ENCODE peak calls at places on chromosome 20, in seven cellular contexts. One of them, this sample, is unnamed.

GRCh38 chr20:18224968-18225568 is 63.3 kb upstream of the ZNF133 start:
- DNase-seq in activated naive CD4-positive, alpha-beta T cell treated with anti-CD3 and anti-CD28 coated beads, Interleukin-2, amount 10 ng/mL, durations not matched to agents 7 days and 5 days: no peak
- DNase-seq in activated effector memory CD4-positive, alpha-beta T cell treated with anti-CD3 and anti-CD28 coated beads, Interleukin-2, amount 50 U/mL, for 16 hours: no peak
- DNase-seq in Right ventricle myocardium inferior: no peak
- DNase-seq in RWPE1: peak
- DNase-seq in T47D: no peak
- DNase-seq in NCI-H1417: no peak
- DNase-seq in this sample: no peak

GRCh38 chr20:62382306-62383198 is 4.4 kb upstream of the RPS21 start:
- DNase-seq in T47D: peak
- DNase-seq in activated naive CD4-positive, alpha-beta T cell treated with anti-CD3 and anti-CD28 coated beads, Interleukin-2, amount 10 ng/mL, durations not matched to agents 7 days and 5 days: peak
- DNase-seq in Right ventricle myocardium inferior: no peak
- DNase-seq in NCI-H1417: peak
- DNase-seq in RWPE1: peak
- DNase-seq in activated effector memory CD4-positive, alpha-beta T cell treated with anti-CD3 and anti-CD28 coated beads, Interleukin-2, amount 50 U/mL, for 16 hours: peak
- DNase-seq in this sample: peak

GRCh38 chr20:62667530-62668440 is 25.5 kb downstream of the SLCO4A1 start:
- DNase-seq in activated naive CD4-positive, alpha-beta T cell treated with anti-CD3 and anti-CD28 coated beads, Interleukin-2, amount 10 ng/mL, durations not matched to agents 7 days and 5 days: no peak
- DNase-seq in activated effector memory CD4-positive, alpha-beta T cell treated with anti-CD3 and anti-CD28 coated beads, Interleukin-2, amount 50 U/mL, for 16 hours: no peak
- DNase-seq in NCI-H1417: no peak
- DNase-seq in T47D: no peak
- DNase-seq in RWPE1: no peak
- DNase-seq in Right ventricle myocardium inferior: no peak
- DNase-seq in this sample: no peak

GRCh38 chr20:3563113-3563512 is 92.3 kb downstream of the ATRN start:
- DNase-seq in Right ventricle myocardium inferior: no peak
- DNase-seq in activated effector memory CD4-positive, alpha-beta T cell treated with anti-CD3 and anti-CD28 coated beads, Interleukin-2, amount 50 U/mL, for 16 hours: no peak
- DNase-seq in NCI-H1417: no peak
- DNase-seq in activated naive CD4-positive, alpha-beta T cell treated with anti-CD3 and anti-CD28 coated beads, Interleukin-2, amount 10 ng/mL, durations not matched to agents 7 days and 5 days: no peak
- DNase-seq in T47D: no peak
- DNase-seq in RWPE1: no peak
- DNase-seq in this sample: no peak

GRCh38 chr20:39103732-39104131 is 141.6 kb downstream of the DHX35 start:
- DNase-seq in RWPE1: no peak
- DNase-seq in activated effector memory CD4-positive, alpha-beta T cell treated with anti-CD3 and anti-CD28 coated beads, Interleukin-2, amount 50 U/mL, for 16 hours: no peak
- DNase-seq in Right ventricle myocardium inferior: no peak
- DNase-seq in activated naive CD4-positive, alpha-beta T cell treated with anti-CD3 and anti-CD28 coated beads, Interleukin-2, amount 10 ng/mL, durations not matched to agents 7 days and 5 days: no peak
- DNase-seq in T47D: no peak
- DNase-seq in NCI-H1417: no peak
- DNase-seq in this sample: no peak

GRCh38 chr20:8254911-8255582 is 123.0 kb downstream of the PLCB1 start:
- DNase-seq in activated naive CD4-positive, alpha-beta T cell treated with anti-CD3 and anti-CD28 coated beads, Interleukin-2, amount 10 ng/mL, durations not matched to agents 7 days and 5 days: no peak
- DNase-seq in NCI-H1417: no peak
- DNase-seq in T47D: no peak
- DNase-seq in activated effector memory CD4-positive, alpha-beta T cell treated with anti-CD3 and anti-CD28 coated beads, Interleukin-2, amount 50 U/mL, for 16 hours: no peak
- DNase-seq in RWPE1: no peak
- DNase-seq in Right ventricle myocardium inferior: no peak
- DNase-seq in this sample: no peak

GRCh38 chr20:61804896-61805295 is 260.8 kb downstream of the TAF4 start:
- DNase-seq in RWPE1: no peak
- DNase-seq in activated naive CD4-positive, alpha-beta T cell treated with anti-CD3 and anti-CD28 coated beads, Interleukin-2, amount 10 ng/mL, durations not matched to agents 7 days and 5 days: no peak
- DNase-seq in T47D: no peak
- DNase-seq in Right ventricle myocardium inferior: no peak
- DNase-seq in activated effector memory CD4-positive, alpha-beta T cell treated with anti-CD3 and anti-CD28 coated beads, Interleukin-2, amount 50 U/mL, for 16 hours: no peak
- DNase-seq in NCI-H1417: no peak
- DNase-seq in this sample: no peak

GRCh38 chr20:5073154-5074049 is 46.4 kb downstream of the PCNA start:
- DNase-seq in NCI-H1417: peak
- DNase-seq in RWPE1: peak
- DNase-seq in activated naive CD4-positive, alpha-beta T cell treated with anti-CD3 and anti-CD28 coated beads, Interleukin-2, amount 10 ng/mL, durations not matched to agents 7 days and 5 days: no peak
- DNase-seq in T47D: peak
- DNase-seq in Right ventricle myocardium inferior: peak
- DNase-seq in activated effector memory CD4-positive, alpha-beta T cell treated with anti-CD3 and anti-CD28 coated beads, Interleukin-2, amount 50 U/mL, for 16 hours: no peak
- DNase-seq in this sample: no peak

GRCh38 chr20:10861619-10862018 is 187.8 kb upstream of the JAG1 start:
- DNase-seq in Right ventricle myocardium inferior: no peak
- DNase-seq in activated effector memory CD4-positive, alpha-beta T cell treated with anti-CD3 and anti-CD28 coated beads, Interleukin-2, amount 50 U/mL, for 16 hours: no peak
- DNase-seq in activated naive CD4-positive, alpha-beta T cell treated with anti-CD3 and anti-CD28 coated beads, Interleukin-2, amount 10 ng/mL, durations not matched to agents 7 days and 5 days: no peak
- DNase-seq in T47D: peak
- DNase-seq in RWPE1: peak
- DNase-seq in NCI-H1417: peak
- DNase-seq in this sample: no peak

GRCh38 chr20:48107560-48107959 is 322.3 kb upstream of the SULF2 start:
- DNase-seq in NCI-H1417: no peak
- DNase-seq in activated effector memory CD4-positive, alpha-beta T cell treated with anti-CD3 and anti-CD28 coated beads, Interleukin-2, amount 50 U/mL, for 16 hours: peak
- DNase-seq in T47D: no peak
- DNase-seq in activated naive CD4-positive, alpha-beta T cell treated with anti-CD3 and anti-CD28 coated beads, Interleukin-2, amount 10 ng/mL, durations not matched to agents 7 days and 5 days: no peak
- DNase-seq in Right ventricle myocardium inferior: no peak
- DNase-seq in RWPE1: peak
- DNase-seq in this sample: no peak

GRCh38 chr20:50317116-50317515 is 126.5 kb downstream of the CEBPB start:
- DNase-seq in activated naive CD4-positive, alpha-beta T cell treated with anti-CD3 and anti-CD28 coated beads, Interleukin-2, amount 10 ng/mL, durations not matched to agents 7 days and 5 days: no peak
- DNase-seq in RWPE1: no peak
- DNase-seq in NCI-H1417: no peak
- DNase-seq in activated effector memory CD4-positive, alpha-beta T cell treated with anti-CD3 and anti-CD28 coated beads, Interleukin-2, amount 50 U/mL, for 16 hours: no peak
- DNase-seq in T47D: no peak
- DNase-seq in Right ventricle myocardium inferior: no peak
- DNase-seq in this sample: no peak

GRCh38 chr20:33298391-33298790 is 15.4 kb downstream of the BPIFB1 start:
- DNase-seq in T47D: no peak
- DNase-seq in activated naive CD4-positive, alpha-beta T cell treated with anti-CD3 and anti-CD28 coated beads, Interleukin-2, amount 10 ng/mL, durations not matched to agents 7 days and 5 days: no peak
- DNase-seq in Right ventricle myocardium inferior: no peak
- DNase-seq in activated effector memory CD4-positive, alpha-beta T cell treated with anti-CD3 and anti-CD28 coated beads, Interleukin-2, amount 50 U/mL, for 16 hours: no peak
- DNase-seq in RWPE1: no peak
- DNase-seq in NCI-H1417: peak
- DNase-seq in this sample: no peak

GRCh38 chr20:49964964-49965780 is 17.6 kb upstream of the SNAI1 start:
- DNase-seq in Right ventricle myocardium inferior: no peak
- DNase-seq in activated naive CD4-positive, alpha-beta T cell treated with anti-CD3 and anti-CD28 coated beads, Interleukin-2, amount 10 ng/mL, durations not matched to agents 7 days and 5 days: peak
- DNase-seq in T47D: no peak
- DNase-seq in NCI-H1417: peak
- DNase-seq in RWPE1: peak
- DNase-seq in activated effector memory CD4-positive, alpha-beta T cell treated with anti-CD3 and anti-CD28 coated beads, Interleukin-2, amount 50 U/mL, for 16 hours: no peak
- DNase-seq in this sample: no peak

GRCh38 chr20:47927385-47927851 is 142.1 kb upstream of the SULF2 start:
- DNase-seq in activated effector memory CD4-positive, alpha-beta T cell treated with anti-CD3 and anti-CD28 coated beads, Interleukin-2, amount 50 U/mL, for 16 hours: no peak
- DNase-seq in activated naive CD4-positive, alpha-beta T cell treated with anti-CD3 and anti-CD28 coated beads, Interleukin-2, amount 10 ng/mL, durations not matched to agents 7 days and 5 days: no peak
- DNase-seq in RWPE1: peak
- DNase-seq in Right ventricle myocardium inferior: no peak
- DNase-seq in NCI-H1417: no peak
- DNase-seq in T47D: no peak
- DNase-seq in this sample: no peak

GRCh38 chr20:50111829-50112495 is 988 bp downstream of the UBE2V1 start:
- DNase-seq in activated naive CD4-positive, alpha-beta T cell treated with anti-CD3 and anti-CD28 coated beads, Interleukin-2, amount 10 ng/mL, durations not matched to agents 7 days and 5 days: no peak
- DNase-seq in NCI-H1417: peak
- DNase-seq in activated effector memory CD4-positive, alpha-beta T cell treated with anti-CD3 and anti-CD28 coated beads, Interleukin-2, amount 50 U/mL, for 16 hours: no peak
- DNase-seq in RWPE1: no peak
- DNase-seq in Right ventricle myocardium inferior: no peak
- DNase-seq in T47D: no peak
- DNase-seq in this sample: no peak

GRCh38 chr20:37411408-37412306 is 65.7 kb downstream of the SRC start:
- DNase-seq in activated effector memory CD4-positive, alpha-beta T cell treated with anti-CD3 and anti-CD28 coated beads, Interleukin-2, amount 50 U/mL, for 16 hours: no peak
- DNase-seq in activated naive CD4-positive, alpha-beta T cell treated with anti-CD3 and anti-CD28 coated beads, Interleukin-2, amount 10 ng/mL, durations not matched to agents 7 days and 5 days: peak
- DNase-seq in NCI-H1417: peak
- DNase-seq in RWPE1: no peak
- DNase-seq in T47D: no peak
- DNase-seq in Right ventricle myocardium inferior: no peak
- DNase-seq in this sample: no peak

GRCh38 chr20:48406462-48407235 is 421.1 kb downstream of the PREX1 start:
- DNase-seq in Right ventricle myocardium inferior: no peak
- DNase-seq in activated naive CD4-positive, alpha-beta T cell treated with anti-CD3 and anti-CD28 coated beads, Interleukin-2, amount 10 ng/mL, durations not matched to agents 7 days and 5 days: no peak
- DNase-seq in RWPE1: no peak
- DNase-seq in activated effector memory CD4-positive, alpha-beta T cell treated with anti-CD3 and anti-CD28 coated beads, Interleukin-2, amount 50 U/mL, for 16 hours: no peak
- DNase-seq in T47D: no peak
- DNase-seq in NCI-H1417: no peak
- DNase-seq in this sample: no peak

GRCh38 chr20:30811896-30812671 is 445.4 kb upstream of the DEFB115 start:
- DNase-seq in NCI-H1417: peak
- DNase-seq in activated naive CD4-positive, alpha-beta T cell treated with anti-CD3 and anti-CD28 coated beads, Interleukin-2, amount 10 ng/mL, durations not matched to agents 7 days and 5 days: peak
- DNase-seq in activated effector memory CD4-positive, alpha-beta T cell treated with anti-CD3 and anti-CD28 coated beads, Interleukin-2, amount 50 U/mL, for 16 hours: peak
- DNase-seq in Right ventricle myocardium inferior: peak
- DNase-seq in RWPE1: no peak
- DNase-seq in T47D: peak
- DNase-seq in this sample: no peak

GRCh38 chr20:57392512-57393271 is 1.5 kb downstream of the RBM38 start:
- DNase-seq in T47D: no peak
- DNase-seq in Right ventricle myocardium inferior: peak
- DNase-seq in activated naive CD4-positive, alpha-beta T cell treated with anti-CD3 and anti-CD28 coated beads, Interleukin-2, amount 10 ng/mL, durations not matched to agents 7 days and 5 days: peak
- DNase-seq in activated effector memory CD4-positive, alpha-beta T cell treated with anti-CD3 and anti-CD28 coated beads, Interleukin-2, amount 50 U/mL, for 16 hours: peak
- DNase-seq in NCI-H1417: peak
- DNase-seq in RWPE1: no peak
- DNase-seq in this sample: no peak

GRCh38 chr20:10985536-10985935 is 311.7 kb upstream of the JAG1 start:
- DNase-seq in NCI-H1417: no peak
- DNase-seq in Right ventricle myocardium inferior: no peak
- DNase-seq in RWPE1: peak
- DNase-seq in activated naive CD4-positive, alpha-beta T cell treated with anti-CD3 and anti-CD28 coated beads, Interleukin-2, amount 10 ng/mL, durations not matched to agents 7 days and 5 days: no peak
- DNase-seq in T47D: no peak
- DNase-seq in activated effector memory CD4-positive, alpha-beta T cell treated with anti-CD3 and anti-CD28 coated beads, Interleukin-2, amount 50 U/mL, for 16 hours: no peak
- DNase-seq in this sample: no peak

GRCh38 chr20:36802326-36803223 is 29.0 kb upstream of the DSN1 start:
- DNase-seq in activated effector memory CD4-positive, alpha-beta T cell treated with anti-CD3 and anti-CD28 coated beads, Interleukin-2, amount 50 U/mL, for 16 hours: no peak
- DNase-seq in RWPE1: no peak
- DNase-seq in Right ventricle myocardium inferior: no peak
- DNase-seq in T47D: no peak
- DNase-seq in NCI-H1417: no peak
- DNase-seq in activated naive CD4-positive, alpha-beta T cell treated with anti-CD3 and anti-CD28 coated beads, Interleukin-2, amount 10 ng/mL, durations not matched to agents 7 days and 5 days: no peak
- DNase-seq in this sample: no peak

GRCh38 chr20:48523191-48523757 is 304.5 kb downstream of the PREX1 start:
- DNase-seq in T47D: peak
- DNase-seq in activated effector memory CD4-positive, alpha-beta T cell treated with anti-CD3 and anti-CD28 coated beads, Interleukin-2, amount 50 U/mL, for 16 hours: no peak
- DNase-seq in RWPE1: peak
- DNase-seq in NCI-H1417: no peak
- DNase-seq in activated naive CD4-positive, alpha-beta T cell treated with anti-CD3 and anti-CD28 coated beads, Interleukin-2, amount 10 ng/mL, durations not matched to agents 7 days and 5 days: peak
- DNase-seq in Right ventricle myocardium inferior: no peak
- DNase-seq in this sample: no peak

GRCh38 chr20:46060301-46060881 is 29.4 kb downstream of the NCOA5 start:
- DNase-seq in RWPE1: no peak
- DNase-seq in activated effector memory CD4-positive, alpha-beta T cell treated with anti-CD3 and anti-CD28 coated beads, Interleukin-2, amount 50 U/mL, for 16 hours: no peak
- DNase-seq in activated naive CD4-positive, alpha-beta T cell treated with anti-CD3 and anti-CD28 coated beads, Interleukin-2, amount 10 ng/mL, durations not matched to agents 7 days and 5 days: no peak
- DNase-seq in Right ventricle myocardium inferior: no peak
- DNase-seq in NCI-H1417: peak
- DNase-seq in T47D: no peak
- DNase-seq in this sample: no peak

GRCh38 chr20:15836634-15837033 is 736.6 kb downstream of the KIF16B start:
- DNase-seq in RWPE1: no peak
- DNase-seq in NCI-H1417: no peak
- DNase-seq in T47D: no peak
- DNase-seq in Right ventricle myocardium inferior: no peak
- DNase-seq in activated naive CD4-positive, alpha-beta T cell treated with anti-CD3 and anti-CD28 coated beads, Interleukin-2, amount 10 ng/mL, durations not matched to agents 7 days and 5 days: no peak
- DNase-seq in activated effector memory CD4-positive, alpha-beta T cell treated with anti-CD3 and anti-CD28 coated beads, Interleukin-2, amount 50 U/mL, for 16 hours: no peak
- DNase-seq in this sample: no peak

GRCh38 chr20:37385659-37386504 is 39.9 kb downstream of the SRC start:
- DNase-seq in NCI-H1417: no peak
- DNase-seq in T47D: no peak
- DNase-seq in activated naive CD4-positive, alpha-beta T cell treated with anti-CD3 and anti-CD28 coated beads, Interleukin-2, amount 10 ng/mL, durations not matched to agents 7 days and 5 days: no peak
- DNase-seq in RWPE1: no peak
- DNase-seq in Right ventricle myocardium inferior: peak
- DNase-seq in activated effector memory CD4-positive, alpha-beta T cell treated with anti-CD3 and anti-CD28 coated beads, Interleukin-2, amount 50 U/mL, for 16 hours: peak
- DNase-seq in this sample: no peak

GRCh38 chr20:36162272-36162966 is 7.9 kb downstream of the EPB41L1 start:
- DNase-seq in activated naive CD4-positive, alpha-beta T cell treated with anti-CD3 and anti-CD28 coated beads, Interleukin-2, amount 10 ng/mL, durations not matched to agents 7 days and 5 days: no peak
- DNase-seq in activated effector memory CD4-positive, alpha-beta T cell treated with anti-CD3 and anti-CD28 coated beads, Interleukin-2, amount 50 U/mL, for 16 hours: no peak
- DNase-seq in Right ventricle myocardium inferior: no peak
- DNase-seq in RWPE1: no peak
- DNase-seq in NCI-H1417: no peak
- DNase-seq in T47D: no peak
- DNase-seq in this sample: no peak

GRCh38 chr20:33499347-33499746 is 9.5 kb downstream of the CBFA2T2 start:
- DNase-seq in RWPE1: no peak
- DNase-seq in activated effector memory CD4-positive, alpha-beta T cell treated with anti-CD3 and anti-CD28 coated beads, Interleukin-2, amount 50 U/mL, for 16 hours: no peak
- DNase-seq in activated naive CD4-positive, alpha-beta T cell treated with anti-CD3 and anti-CD28 coated beads, Interleukin-2, amount 10 ng/mL, durations not matched to agents 7 days and 5 days: no peak
- DNase-seq in T47D: no peak
- DNase-seq in Right ventricle myocardium inferior: no peak
- DNase-seq in NCI-H1417: no peak
- DNase-seq in this sample: no peak

GRCh38 chr20:31570735-31571617 is 34.1 kb upstream of the ID1 start:
- DNase-seq in NCI-H1417: peak
- DNase-seq in activated naive CD4-positive, alpha-beta T cell treated with anti-CD3 and anti-CD28 coated beads, Interleukin-2, amount 10 ng/mL, durations not matched to agents 7 days and 5 days: no peak
- DNase-seq in RWPE1: no peak
- DNase-seq in Right ventricle myocardium inferior: no peak
- DNase-seq in T47D: no peak
- DNase-seq in activated effector memory CD4-positive, alpha-beta T cell treated with anti-CD3 and anti-CD28 coated beads, Interleukin-2, amount 50 U/mL, for 16 hours: no peak
- DNase-seq in this sample: no peak

GRCh38 chr20:44411020-44411756 is 55.7 kb downstream of the HNF4A start:
- DNase-seq in RWPE1: no peak
- DNase-seq in Right ventricle myocardium inferior: no peak
- DNase-seq in activated naive CD4-positive, alpha-beta T cell treated with anti-CD3 and anti-CD28 coated beads, Interleukin-2, amount 10 ng/mL, durations not matched to agents 7 days and 5 days: no peak
- DNase-seq in T47D: no peak
- DNase-seq in activated effector memory CD4-positive, alpha-beta T cell treated with anti-CD3 and anti-CD28 coated beads, Interleukin-2, amount 50 U/mL, for 16 hours: no peak
- DNase-seq in NCI-H1417: no peak
- DNase-seq in this sample: no peak

GRCh38 chr20:63280929-63281545 is 8.4 kb downstream of the ARFGAP1 start:
- DNase-seq in Right ventricle myocardium inferior: peak
- DNase-seq in NCI-H1417: no peak
- DNase-seq in RWPE1: no peak
- DNase-seq in T47D: no peak
- DNase-seq in activated naive CD4-positive, alpha-beta T cell treated with anti-CD3 and anti-CD28 coated beads, Interleukin-2, amount 10 ng/mL, durations not matched to agents 7 days and 5 days: no peak
- DNase-seq in activated effector memory CD4-positive, alpha-beta T cell treated with anti-CD3 and anti-CD28 coated beads, Interleukin-2, amount 50 U/mL, for 16 hours: no peak
- DNase-seq in this sample: no peak

GRCh38 chr20:11394145-11394833 is 523.4 kb upstream of the BTBD3 start:
- DNase-seq in RWPE1: no peak
- DNase-seq in T47D: no peak
- DNase-seq in activated effector memory CD4-positive, alpha-beta T cell treated with anti-CD3 and anti-CD28 coated beads, Interleukin-2, amount 50 U/mL, for 16 hours: no peak
- DNase-seq in NCI-H1417: no peak
- DNase-seq in Right ventricle myocardium inferior: no peak
- DNase-seq in activated naive CD4-positive, alpha-beta T cell treated with anti-CD3 and anti-CD28 coated beads, Interleukin-2, amount 10 ng/mL, durations not matched to agents 7 days and 5 days: no peak
- DNase-seq in this sample: no peak

GRCh38 chr20:52586697-52587096 is 385.5 kb upstream of the TSHZ2 start:
- DNase-seq in NCI-H1417: no peak
- DNase-seq in Right ventricle myocardium inferior: no peak
- DNase-seq in RWPE1: no peak
- DNase-seq in activated naive CD4-positive, alpha-beta T cell treated with anti-CD3 and anti-CD28 coated beads, Interleukin-2, amount 10 ng/mL, durations not matched to agents 7 days and 5 days: no peak
- DNase-seq in T47D: no peak
- DNase-seq in activated effector memory CD4-positive, alpha-beta T cell treated with anti-CD3 and anti-CD28 coated beads, Interleukin-2, amount 50 U/mL, for 16 hours: no peak
- DNase-seq in this sample: no peak

GRCh38 chr20:50366270-50367103 is 143.7 kb upstream of the PTPN1 start:
- DNase-seq in activated effector memory CD4-positive, alpha-beta T cell treated with anti-CD3 and anti-CD28 coated beads, Interleukin-2, amount 50 U/mL, for 16 hours: peak
- DNase-seq in Right ventricle myocardium inferior: peak
- DNase-seq in T47D: no peak
- DNase-seq in RWPE1: peak
- DNase-seq in activated naive CD4-positive, alpha-beta T cell treated with anti-CD3 and anti-CD28 coated beads, Interleukin-2, amount 10 ng/mL, durations not matched to agents 7 days and 5 days: peak
- DNase-seq in NCI-H1417: peak
- DNase-seq in this sample: no peak

GRCh38 chr20:41531876-41532275 is 86.3 kb downstream of the CHD6 start:
- DNase-seq in NCI-H1417: no peak
- DNase-seq in activated effector memory CD4-positive, alpha-beta T cell treated with anti-CD3 and anti-CD28 coated beads, Interleukin-2, amount 50 U/mL, for 16 hours: no peak
- DNase-seq in RWPE1: no peak
- DNase-seq in activated naive CD4-positive, alpha-beta T cell treated with anti-CD3 and anti-CD28 coated beads, Interleukin-2, amount 10 ng/mL, durations not matched to agents 7 days and 5 days: no peak
- DNase-seq in T47D: no peak
- DNase-seq in Right ventricle myocardium inferior: no peak
- DNase-seq in this sample: no peak

This sample was measured in type B pancreatic cell.